ENCODE peak calls at places on chromosomes 4 and X, in eight cellular contexts. One of them, this sample, is unnamed.
A peak's percentile ranks its signal among the peaks of the same experiment; 100 is the strongest.

GRCh38 chrX:77415882-77416281 is 31.3 kb upstream of the FGF16 start:
- DNase-seq in NCI-H1930: no peak
- DNase-seq in left lung: no peak
- DNase-seq in tibial nerve: no peak
- DNase-seq in astrocyte of the cerebellum: no peak
- DNase-seq in tibial artery: no peak
- DNase-seq in GM19239: no peak
- DNase-seq in RCC 7860: no peak
- DNase-seq in this sample: no peak

GRCh38 chr4:26822546-26822945 is 38.1 kb upstream of the STIM2 start:
- DNase-seq in NCI-H1930: no peak
- DNase-seq in left lung: no peak
- DNase-seq in tibial nerve: no peak
- DNase-seq in astrocyte of the cerebellum: no peak
- DNase-seq in tibial artery: no peak
- DNase-seq in GM19239: no peak
- DNase-seq in RCC 7860: no peak
- DNase-seq in this sample: no peak

GRCh38 chrX:118823263-118824172 is at the start of gene ZCCHC12:
- DNase-seq in NCI-H1930: peak; percentile 86
- DNase-seq in left lung: peak; percentile 46
- DNase-seq in tibial nerve: no peak
- DNase-seq in astrocyte of the cerebellum: peak; percentile 28
- DNase-seq in tibial artery: no peak
- DNase-seq in GM19239: no peak
- DNase-seq in RCC 7860: no peak
- DNase-seq in this sample: no peak

GRCh38 chrX:17040711-17041110 is 94.3 kb downstream of the REPS2 start:
- DNase-seq in NCI-H1930: no peak
- DNase-seq in left lung: no peak
- DNase-seq in tibial nerve: no peak
- DNase-seq in astrocyte of the cerebellum: no peak
- DNase-seq in tibial artery: no peak
- DNase-seq in GM19239: no peak
- DNase-seq in RCC 7860: no peak
- DNase-seq in this sample: no peak

GRCh38 chr4:71553605-71554004 is 214.8 kb downstream of the SLC4A4 start:
- DNase-seq in NCI-H1930: no peak
- DNase-seq in left lung: no peak
- DNase-seq in tibial nerve: no peak
- DNase-seq in astrocyte of the cerebellum: peak; percentile 22
- DNase-seq in tibial artery: no peak
- DNase-seq in GM19239: no peak
- DNase-seq in RCC 7860: peak; percentile 26
- DNase-seq in this sample: peak; percentile 42

GRCh38 chr4:4502694-4503311 is 39.0 kb downstream of the STX18 start:
- DNase-seq in NCI-H1930: no peak
- DNase-seq in left lung: no peak
- DNase-seq in tibial nerve: no peak
- DNase-seq in astrocyte of the cerebellum: peak; percentile 49
- DNase-seq in tibial artery: no peak
- DNase-seq in GM19239: no peak
- DNase-seq in RCC 7860: no peak
- DNase-seq in this sample: no peak

GRCh38 chrX:114717921-114718320 is 134.0 kb downstream of the HTR2C start:
- DNase-seq in NCI-H1930: no peak
- DNase-seq in left lung: no peak
- DNase-seq in tibial nerve: no peak
- DNase-seq in astrocyte of the cerebellum: no peak
- DNase-seq in tibial artery: no peak
- DNase-seq in GM19239: no peak
- DNase-seq in RCC 7860: no peak
- DNase-seq in this sample: no peak

GRCh38 chr4:53189011-53189410 is 176.8 kb downstream of the SCFD2 start:
- DNase-seq in NCI-H1930: no peak
- DNase-seq in left lung: no peak
- DNase-seq in tibial nerve: no peak
- DNase-seq in astrocyte of the cerebellum: no peak
- DNase-seq in tibial artery: no peak
- DNase-seq in GM19239: no peak
- DNase-seq in RCC 7860: no peak
- DNase-seq in this sample: no peak

GRCh38 chr4:124803641-124804040 is 91.1 kb upstream of the ANKRD50 start:
- DNase-seq in NCI-H1930: no peak
- DNase-seq in left lung: no peak
- DNase-seq in tibial nerve: no peak
- DNase-seq in astrocyte of the cerebellum: no peak
- DNase-seq in tibial artery: no peak
- DNase-seq in GM19239: no peak
- DNase-seq in RCC 7860: no peak
- DNase-seq in this sample: no peak

GRCh38 chr4:173332963-173333657 is 1.0 kb downstream of the HMGB2 start:
- DNase-seq in NCI-H1930: no peak
- DNase-seq in left lung: no peak
- DNase-seq in tibial nerve: no peak
- DNase-seq in astrocyte of the cerebellum: no peak
- DNase-seq in tibial artery: no peak
- DNase-seq in GM19239: no peak
- DNase-seq in RCC 7860: no peak
- DNase-seq in this sample: peak; percentile 28

GRCh38 chrX:131792789-131793462 is 230.2 kb upstream of the STK26 start:
- DNase-seq in NCI-H1930: peak; percentile 53
- DNase-seq in left lung: peak; percentile 87
- DNase-seq in tibial nerve: no peak
- DNase-seq in astrocyte of the cerebellum: peak; percentile 94
- DNase-seq in tibial artery: no peak
- DNase-seq in GM19239: no peak
- DNase-seq in RCC 7860: peak; percentile 15
- DNase-seq in this sample: peak; percentile 94

GRCh38 chr4:69858683-69859082 is 1.3 kb downstream of the SULT1E1 start:
- DNase-seq in NCI-H1930: no peak
- DNase-seq in left lung: no peak
- DNase-seq in tibial nerve: no peak
- DNase-seq in astrocyte of the cerebellum: no peak
- DNase-seq in tibial artery: no peak
- DNase-seq in GM19239: no peak
- DNase-seq in RCC 7860: no peak
- DNase-seq in this sample: no peak

GRCh38 chr4:47373729-47374128 is 89.8 kb downstream of the COMMD8 start:
- DNase-seq in NCI-H1930: no peak
- DNase-seq in left lung: no peak
- DNase-seq in tibial nerve: no peak
- DNase-seq in astrocyte of the cerebellum: no peak
- DNase-seq in tibial artery: no peak
- DNase-seq in GM19239: no peak
- DNase-seq in RCC 7860: no peak
- DNase-seq in this sample: no peak

GRCh38 chrX:118459494-118459893 is 36.1 kb upstream of the DOCK11 start:
- DNase-seq in NCI-H1930: peak; percentile 3
- DNase-seq in left lung: no peak
- DNase-seq in tibial nerve: no peak
- DNase-seq in astrocyte of the cerebellum: peak; percentile 26
- DNase-seq in tibial artery: no peak
- DNase-seq in GM19239: peak; percentile 12
- DNase-seq in RCC 7860: peak; percentile 9
- DNase-seq in this sample: peak; percentile 1

GRCh38 chrX:40444798-40445496 is 135.8 kb upstream of the ATP6AP2 start:
- DNase-seq in NCI-H1930: no peak
- DNase-seq in left lung: no peak
- DNase-seq in tibial nerve: no peak
- DNase-seq in astrocyte of the cerebellum: no peak
- DNase-seq in tibial artery: no peak
- DNase-seq in GM19239: no peak
- DNase-seq in RCC 7860: no peak
- DNase-seq in this sample: peak; percentile 17

GRCh38 chr4:110620352-110621327 is 2.2 kb downstream of the PITX2 start:
- DNase-seq in NCI-H1930: no peak
- DNase-seq in left lung: no peak
- DNase-seq in tibial nerve: no peak
- DNase-seq in astrocyte of the cerebellum: no peak
- DNase-seq in tibial artery: no peak
- DNase-seq in GM19239: no peak
- DNase-seq in RCC 7860: no peak
- DNase-seq in this sample: no peak

This sample was measured in T47D.